ENCODE peak calls at places on chromosomes 13 and 19, in ten cellular contexts. P is stomach, Y is suprapubic skin, U is heart left ventricle, E is uterus, K is thyroid gland, O is testis, A is adrenal gland, F is Peyer's patch, W is endothelial cell of umbilical vein. Z is an unnamed sample.

GRCh38 chr19:56133858-56134654 is 7.0 kb upstream of the ZNF444 start:
- DNase-seq in A (no peak), F (no peak), E (no peak), K (no peak), O (no peak), U (no peak), P (no peak), Y (no peak), W (no peak), Z (no peak)

GRCh38 chr19:13881231-13881691 is 4.3 kb downstream of the NANOS3 start:
- DNase-seq in Y (no peak), W (no peak), O (no peak), F (no peak), P (no peak), K (no peak), A (no peak), E (no peak), U (no peak), Z (no peak)

GRCh38 chr13:98315466-98315865 is 138.4 kb upstream of the RNF113B start:
- DNase-seq in O (no peak), E (no peak), U (no peak), W (peak; percentile 59), P (no peak), F (no peak), Y (no peak), A (no peak), K (peak; percentile 40), Z (no peak)

GRCh38 chr13:40672310-40673060 is 6.0 kb upstream of the FOXO1 start:
- DNase-seq in F (no peak), O (no peak), A (no peak), U (no peak), E (no peak), W (peak; percentile 90), K (no peak), Y (no peak), P (no peak), Z (no peak)

GRCh38 chr19:858868-859843 is at the start of gene CFD:
- DNase-seq in A (no peak), K (no peak), F (peak; percentile 65), O (peak; percentile 58), W (no peak), E (no peak), Y (peak; percentile 91), P (peak; percentile 38), U (peak; percentile 72), Z (peak; percentile 53)

GRCh38 chr13:20609145-20609544 is 42.2 kb downstream of the IFT88 start:
- DNase-seq in A (no peak), O (no peak), E (no peak), F (no peak), W (peak; percentile 80), Y (no peak), K (no peak), U (no peak), P (no peak), Z (no peak)

GRCh38 chr13:50386527-50387123 is 371.4 kb downstream of the KCNRG start:
- DNase-seq in O (no peak), P (no peak), A (no peak), F (no peak), W (peak; percentile 71), U (no peak), E (peak; percentile 27), Y (no peak), K (peak; percentile 47), Z (no peak)

GRCh38 chr13:21641629-21642028 is 29.2 kb upstream of the FGF9 start:
- DNase-seq in O (no peak), F (no peak), E (no peak), W (no peak), K (no peak), Y (no peak), A (no peak), P (no peak), U (no peak), Z (no peak)

GRCh38 chr13:99192480-99192879 is 8.2 kb upstream of the UBAC2 start:
- DNase-seq in P (no peak), E (no peak), Y (no peak), U (no peak), K (no peak), O (no peak), W (no peak), F (no peak), A (no peak), Z (no peak)

GRCh38 chr19:19179548-19180441 is 9.7 kb upstream of the MEF2B start:
- DNase-seq in K (no peak), P (no peak), A (no peak), E (no peak), O (no peak), F (no peak), Y (no peak), U (no peak), W (no peak), Z (no peak)

GRCh38 chr19:44109458-44109857 is 3.7 kb upstream of the ZNF225 start:
- DNase-seq in E (no peak), F (no peak), W (no peak), O (no peak), A (no peak), U (no peak), Y (no peak), P (no peak), K (no peak), Z (no peak)
- H3K9me3 ChIP-seq in E (no peaks in the 10 kb centered on the region), F (peaks cover 25% of the 10 kb centered on the region), W (peaks cover 17% of the 10 kb centered on the region), O (no peaks in the 10 kb centered on the region), A (peaks cover 42% of the 10 kb centered on the region), U (no peaks in the 10 kb centered on the region), Y (peaks cover 37% of the 10 kb centered on the region), P (peaks cover 76% of the 10 kb centered on the region), K (no peaks in the 10 kb centered on the region), Z (no peaks in the 10 kb centered on the region)

DNA sequence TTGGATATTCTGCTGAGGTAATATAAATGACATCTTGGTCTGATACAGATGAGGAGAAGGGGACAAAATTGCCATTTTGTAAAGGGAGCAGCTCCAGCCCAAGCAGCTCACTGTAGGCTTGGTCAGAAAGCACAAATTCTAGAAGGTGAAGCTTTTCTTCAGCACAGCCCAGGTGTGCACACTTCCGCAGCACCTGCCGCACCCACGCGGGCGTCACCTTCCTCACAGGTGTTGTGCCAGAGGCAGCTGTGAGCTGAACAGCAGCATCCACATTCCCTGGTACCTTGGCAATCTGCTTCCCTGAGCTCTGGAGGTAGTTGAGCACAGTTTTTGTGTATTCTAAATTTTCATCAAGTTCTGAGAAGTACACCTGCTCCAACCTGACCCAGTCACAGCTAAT is 79.0 kb downstream of the SACS start:
- DNase-seq in A (no peak), P (no peak), O (no peak), W (no peak), E (no peak), Y (no peak), U (no peak), K (no peak), F (no peak), Z (no peak)
- TF ChIP-seq POLR2A in A (no peak), P (no peak), O (no peak), W (no peak), E (no peak), Y (no peak), U (no peak), K (no peak), F (no peak), Z (no peak)

DNA sequence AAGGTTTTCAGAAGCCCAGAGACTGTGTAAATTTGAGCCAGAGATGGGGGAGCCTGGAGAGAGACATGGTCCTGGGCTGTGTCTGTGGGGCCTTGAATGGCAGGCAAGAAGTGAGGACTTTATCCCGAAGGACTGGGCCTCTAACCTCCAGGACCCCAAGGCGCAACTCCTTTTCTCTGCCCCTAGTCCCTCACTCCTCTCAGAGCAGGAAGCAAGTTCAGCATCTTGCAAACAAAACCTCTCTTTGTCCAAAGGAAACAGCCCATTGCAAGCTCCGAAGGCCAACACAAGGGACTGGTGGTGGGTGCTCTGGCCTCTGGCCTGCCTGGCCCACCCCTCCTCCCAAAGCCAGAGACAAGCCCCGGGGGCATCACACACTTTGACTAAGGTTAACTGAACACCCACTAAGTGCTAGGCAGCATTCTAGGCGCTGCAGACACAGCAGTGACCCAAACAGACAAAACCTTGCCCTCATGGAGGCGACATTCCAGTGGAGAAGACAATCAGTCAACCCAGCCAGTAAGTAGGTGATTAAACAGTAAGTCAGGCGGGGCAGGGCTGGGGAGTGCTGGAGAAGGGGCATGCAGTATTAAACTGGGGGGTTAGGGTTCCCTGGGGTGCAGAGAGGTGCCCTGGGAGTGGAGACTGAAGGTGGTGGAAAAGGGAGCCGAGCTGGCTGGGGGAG is 31.4 kb upstream of the FXYD3 start:
- DNase-seq in O (no peak), K (no peak), Y (no peak), F (no peak), P (no peak), A (no peak), U (no peak), E (no peak), W (no peak), Z (no peak)
- H3K27me3 ChIP-seq in O (no peaks in the 10 kb centered on the region), K (no peaks in the 10 kb centered on the region), Y (no peaks in the 10 kb centered on the region), F (no peaks in the 10 kb centered on the region), P (no peaks in the 10 kb centered on the region), A (no peaks in the 10 kb centered on the region), U (no peaks in the 10 kb centered on the region), E (no peaks in the 10 kb centered on the region), W (no peaks in the 10 kb centered on the region), Z (no peaks in the 10 kb centered on the region)

GRCh38 chr19:36837525-36837901 is 674 bp downstream of the ZNF790 start:
- DNase-seq in F (no peak), K (no peak), U (no peak), Y (no peak), O (no peak), E (no peak), W (no peak), A (peak; percentile 33), P (no peak), Z (no peak)

GRCh38 chr19:36833430-36833829 is 4.8 kb downstream of the ZNF790 start:
- DNase-seq in P (no peak), A (no peak), K (no peak), E (no peak), U (no peak), W (no peak), O (no peak), F (no peak), Y (no peak), Z (no peak)

GRCh38 chr19:36838784-36839324 is 667 bp upstream of the ZNF790 start:
- DNase-seq in O (no peak), A (no peak), U (no peak), Y (no peak), F (no peak), P (no peak), K (no peak), E (no peak), W (no peak), Z (no peak)

GRCh38 chr19:36837902-36838783 is at the start of gene ZNF790:
- DNase-seq in A (peak; percentile 94), E (peak; percentile 86), Y (peak; percentile 90), P (peak; percentile 86), O (peak; percentile 96), K (peak; percentile 90), U (peak; percentile 92), F (peak; percentile 90), W (peak; percentile 91), Z (peak; percentile 89)
- H3K9me3 ChIP-seq in A (peaks cover 16% of the 10 kb centered on the region), E (no peaks in the 10 kb centered on the region), Y (peaks cover 16% of the 10 kb centered on the region), P (peaks cover 56% of the 10 kb centered on the region), O (no peaks in the 10 kb centered on the region), K (no peaks in the 10 kb centered on the region), U (no peaks in the 10 kb centered on the region), F (peaks cover 8% of the 10 kb centered on the region), W (no peaks in the 10 kb centered on the region), Z (no peaks in the 10 kb centered on the region)

Z was measured in body of pancreas.